ENCODE peak calls at places on chromosomes 1 and 21, in ten cellular contexts. W, O, U, J, S, Q, L, G, D and Y are unnamed samples.

GRCh38 chr1:239428311-239428710 is 41.9 kb downstream of the CHRM3 start:
- DNase-seq in W (no peak), O (no peak), U (no peak), J (no peak), S (no peak), Q (no peak), L (no peak), G (no peak), D (no peak), Y (no peak)

GRCh38 chr1:54996359-54996868 is 2.3 kb upstream of the BSND start:
- DNase-seq in W (no peak), O (peak), U (peak), J (peak), S (peak), Q (peak), L (peak), G (peak), D (peak), Y (peak)

GRCh38 chr1:78171736-78172590 is 126.2 kb downstream of the GIPC2 start:
- DNase-seq in W (no peak), O (no peak), U (no peak), J (peak), S (no peak), Q (no peak), L (no peak), G (no peak), D (no peak), Y (no peak)

GRCh38 chr1:181743878-181744312 is 260.6 kb downstream of the CACNA1E start:
- DNase-seq in W (no peak), O (no peak), U (no peak), J (no peak), S (no peak), Q (no peak), L (no peak), G (no peak), D (no peak), Y (no peak)

GRCh38 chr1:109769335-109770078 is 5.8 kb upstream of the EPS8L3 start:
- DNase-seq in W (peak), O (no peak), U (no peak), J (peak), S (no peak), Q (no peak), L (no peak), G (peak), D (peak), Y (no peak)

GRCh38 chr1:56864430-56864829 is 9.8 kb downstream of the C8A start:
- DNase-seq in W (no peak), O (no peak), U (no peak), J (peak), S (no peak), Q (no peak), L (no peak), G (no peak), D (no peak), Y (no peak)

GRCh38 chr1:12208271-12208670 is 21.6 kb upstream of the VPS13D start:
- DNase-seq in W (no peak), O (no peak), U (no peak), J (no peak), S (no peak), Q (no peak), L (no peak), G (no peak), D (no peak), Y (no peak)

GRCh38 chr1:23977854-23978191 is 2.3 kb downstream of the SRSF10 start:
- DNase-seq in W (no peak), O (no peak), U (no peak), J (peak), S (no peak), Q (no peak), L (no peak), G (no peak), D (no peak), Y (no peak)

GRCh38 chr1:20063861-20064292 is 6.1 kb upstream of the PLA2G5 start:
- DNase-seq in W (peak), O (no peak), U (no peak), J (peak), S (no peak), Q (no peak), L (no peak), G (no peak), D (no peak), Y (peak)

GRCh38 chr1:180310095-180310494 is 80.0 kb downstream of the LHX4 start:
- DNase-seq in W (no peak), O (no peak), U (no peak), J (peak), S (no peak), Q (no peak), L (no peak), G (no peak), D (no peak), Y (no peak)

GRCh38 chr1:199009447-199009846 is 370.6 kb downstream of the PTPRC start:
- DNase-seq in W (no peak), O (no peak), U (no peak), J (no peak), S (no peak), Q (no peak), L (no peak), G (no peak), D (no peak), Y (no peak)

GRCh38 chr1:38085666-38086305 is 39.2 kb upstream of the POU3F1 start:
- DNase-seq in W (no peak), O (no peak), U (no peak), J (no peak), S (no peak), Q (no peak), L (no peak), G (no peak), D (no peak), Y (no peak)

GRCh38 chr1:38090796-38091195 is 44.2 kb upstream of the POU3F1 start:
- DNase-seq in W (no peak), O (no peak), U (no peak), J (no peak), S (no peak), Q (no peak), L (no peak), G (no peak), D (no peak), Y (no peak)

GRCh38 chr1:38087676-38088075 is 41.1 kb upstream of the POU3F1 start:
- DNase-seq in W (no peak), O (no peak), U (no peak), J (no peak), S (no peak), Q (no peak), L (no peak), G (no peak), D (no peak), Y (no peak)

GRCh38 chr1:38089712-38090360 is 43.2 kb upstream of the POU3F1 start:
- DNase-seq in W (no peak), O (no peak), U (no peak), J (no peak), S (no peak), Q (no peak), L (no peak), G (no peak), D (no peak), Y (no peak)

DNA sequence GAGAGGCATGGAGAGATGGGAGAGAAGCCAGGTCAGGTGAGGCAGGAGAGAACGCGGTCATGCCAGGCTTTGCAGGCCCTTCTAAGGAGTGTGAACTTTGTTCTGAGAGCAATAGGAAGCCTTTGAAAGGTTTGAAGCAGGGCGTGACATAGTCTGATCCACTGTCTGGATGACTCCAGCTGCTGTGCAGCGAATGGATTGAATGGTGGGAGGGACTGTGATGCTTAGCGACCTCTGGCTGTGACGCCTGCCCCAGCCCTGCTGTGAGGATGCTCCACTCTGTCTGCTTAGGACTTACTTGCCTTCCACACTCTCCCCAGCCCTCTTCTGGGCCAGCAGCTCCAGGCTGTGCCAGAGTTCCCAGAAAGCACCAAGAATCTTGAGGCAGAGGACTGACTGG is 41.8 kb upstream of the POU3F1 start:
- DNase-seq in W (no peak), O (peak), U (no peak), J (no peak), S (no peak), Q (peak), L (no peak), G (no peak), D (no peak), Y (no peak)
- TF ChIP-seq CTCF in W (no peak), O (peak), U (no peak), J (no peak), S (no peak), Q (no peak), L (no peak), G (no peak), D (no peak), Y (no peak)

DNA sequence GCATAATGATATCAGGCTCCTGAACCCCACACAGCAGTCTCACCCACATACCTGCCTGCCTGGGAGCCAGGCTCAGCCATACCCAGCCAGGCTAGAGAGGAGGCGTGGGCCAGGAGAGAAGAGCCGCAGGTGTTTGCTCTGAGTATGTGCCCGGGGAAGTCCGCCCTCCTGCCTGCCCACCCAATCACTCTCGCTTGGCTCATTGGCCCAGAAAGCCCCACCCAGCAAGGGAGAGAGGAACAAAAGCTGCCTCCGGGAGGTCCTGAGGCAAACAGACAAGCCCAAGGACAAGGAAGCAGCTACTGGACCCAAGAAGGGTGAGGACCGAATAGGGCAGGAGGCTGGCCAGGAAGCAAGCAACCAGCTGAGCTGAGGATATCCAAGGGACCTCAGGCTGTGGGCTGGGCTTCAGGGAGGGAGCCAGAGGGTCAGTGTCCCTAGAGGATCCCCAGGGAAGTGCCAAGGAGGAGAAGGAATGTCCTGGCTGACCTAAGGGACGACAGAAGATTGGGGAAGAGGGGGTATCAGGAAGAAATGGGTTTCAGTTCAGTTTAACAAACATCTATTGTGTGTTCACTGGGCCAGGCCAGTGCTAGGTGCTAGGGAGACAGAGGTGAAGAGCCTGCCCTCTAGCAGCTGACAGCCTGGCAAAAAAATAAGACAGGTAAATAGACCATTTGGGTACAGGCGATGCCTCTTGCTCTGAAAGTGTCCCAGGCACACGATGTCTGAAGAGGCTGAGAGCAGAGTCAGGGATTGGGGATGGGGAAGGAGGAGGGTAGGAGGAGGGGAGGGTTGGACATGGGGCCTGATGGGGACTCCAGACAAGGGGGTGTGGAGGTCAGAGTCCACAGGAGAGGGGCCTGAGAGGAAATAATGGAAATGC is at the start of gene GJB4:
- DNase-seq in W (no peak), O (no peak), U (no peak), J (no peak), S (no peak), Q (peak), L (no peak), G (no peak), D (no peak), Y (no peak)
- H3K4me3 ChIP-seq in W (no peak), O (no peak), U (no peak), J (no peak), S (no peak), Q (no peak), L (no peak), G (no peak), D (no peak), Y (no peak)

GRCh38 chr21:42001781-42002180 is 8.4 kb downstream of the ZBTB21 start:
- DNase-seq in W (no peak), O (no peak), U (no peak), J (no peak), S (no peak), Q (no peak), L (no peak), G (no peak), D (no peak), Y (no peak)

GRCh38 chr21:41993744-41994143 is 16.4 kb downstream of the ZBTB21 start:
- DNase-seq in W (peak), O (no peak), U (no peak), J (peak), S (no peak), Q (no peak), L (no peak), G (no peak), D (no peak), Y (peak)

GRCh38 chr21:41995577-41995976 is 14.6 kb downstream of the ZBTB21 start:
- DNase-seq in W (no peak), O (no peak), U (no peak), J (no peak), S (no peak), Q (no peak), L (no peak), G (no peak), D (no peak), Y (no peak)

GRCh38 chr21:42000908-42001307 is 9.3 kb downstream of the ZBTB21 start:
- DNase-seq in W (no peak), O (no peak), U (no peak), J (no peak), S (no peak), Q (no peak), L (no peak), G (no peak), D (no peak), Y (no peak)

DNA sequence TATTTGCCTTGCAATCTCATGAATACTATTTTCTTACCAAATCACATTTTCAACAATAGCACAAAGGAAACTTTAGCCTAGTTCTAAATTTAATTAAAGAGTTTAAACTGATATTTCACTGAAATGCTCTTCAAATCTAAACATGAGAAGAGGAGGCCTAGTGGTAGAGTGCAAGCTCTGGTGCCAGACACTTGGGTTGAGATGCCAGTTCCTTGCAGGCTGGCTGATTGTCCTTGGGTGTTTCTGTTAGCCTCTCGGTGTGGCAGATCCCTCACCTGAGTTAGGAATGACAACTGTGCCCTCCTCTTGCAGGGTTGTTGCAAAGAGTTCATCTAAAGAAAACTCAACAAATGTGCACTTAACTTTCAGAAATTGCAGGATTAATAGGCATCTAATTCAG is 12.5 kb downstream of the ZBTB21 start:
- DNase-seq in W (no peak), O (no peak), U (no peak), J (no peak), S (no peak), Q (no peak), L (no peak), G (no peak), D (no peak), Y (no peak)
- TF ChIP-seq CTCF in W (no peak), O (no peak), U (no peak), J (no peak), S (no peak), Q (no peak), L (no peak), G (no peak), D (no peak), Y (no peak)

DNA sequence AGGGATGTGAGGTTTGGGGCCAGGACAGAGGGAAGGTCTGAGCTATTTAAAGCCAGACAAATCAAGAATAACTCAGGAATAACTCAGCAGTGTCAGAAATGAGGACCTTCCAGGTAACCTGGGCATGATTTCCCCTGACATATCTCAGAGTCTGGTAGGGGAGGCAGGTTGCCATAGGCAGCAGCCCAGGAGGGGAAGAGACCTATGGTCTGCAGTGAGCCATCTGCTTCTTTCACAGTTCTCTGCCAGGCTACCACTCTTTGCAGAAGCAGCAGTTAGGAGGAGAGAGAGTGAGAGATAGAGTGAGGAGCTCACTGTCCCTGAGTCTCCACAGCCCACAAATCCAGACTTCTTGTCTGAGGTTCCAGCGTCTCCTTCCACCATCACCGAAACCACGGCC is 6.3 kb upstream of the VSIG8 start:
- DNase-seq in W (no peak), O (no peak), U (no peak), J (no peak), S (no peak), Q (no peak), L (no peak), G (no peak), D (no peak), Y (no peak)
- H3K4me3 ChIP-seq in W (no peak), O (no peak), U (no peak), J (no peak), S (no peak), Q (no peak), L (no peak), G (no peak), D (no peak), Y (no peak)

DNA sequence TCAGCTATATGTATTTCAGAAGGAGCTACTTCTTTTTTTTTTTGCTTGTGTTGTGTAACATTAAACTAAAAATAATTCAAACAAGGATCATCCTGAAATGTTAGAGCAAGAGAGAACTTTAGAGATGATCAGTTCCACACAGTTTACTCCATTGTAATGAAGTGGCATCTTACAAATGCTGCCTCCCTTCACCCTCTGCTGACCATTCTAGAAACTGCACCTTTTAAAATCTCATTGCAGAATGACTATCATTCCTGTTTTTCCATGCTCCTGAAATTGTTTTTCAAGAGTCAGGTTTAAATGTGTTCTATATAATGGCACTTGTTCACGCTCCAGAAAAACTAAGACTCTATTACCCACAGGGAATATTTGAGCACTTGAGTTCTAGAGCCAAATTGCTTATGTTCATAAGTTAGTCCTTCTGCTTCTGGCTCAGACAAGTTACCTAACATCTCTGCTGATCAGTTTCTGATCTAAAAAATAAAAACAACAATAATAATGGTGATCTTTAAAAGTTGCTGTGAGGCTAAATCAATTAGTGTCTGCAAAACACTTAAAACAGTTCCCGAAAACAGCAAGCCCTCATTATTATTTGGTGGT is 21.5 kb upstream of the SLC44A5 start:
- DNase-seq in W (no peak), O (peak), U (no peak), J (peak), S (no peak), Q (peak), L (no peak), G (no peak), D (no peak), Y (peak)
- TF ChIP-seq CTCF in W (peak), O (peak), U (peak), J (peak), S (peak), Q (peak), L (peak), G (peak), D (no peak), Y (peak)

GRCh38 chr1:151402764-151403163 is 3.4 kb downstream of the PSMB4 start:
- DNase-seq in W (no peak), O (no peak), U (no peak), J (no peak), S (no peak), Q (no peak), L (no peak), G (no peak), D (no peak), Y (no peak)

GRCh38 chr1:151401860-151402259 is 2.5 kb downstream of the PSMB4 start:
- DNase-seq in W (no peak), O (no peak), U (no peak), J (no peak), S (no peak), Q (no peak), L (no peak), G (no peak), D (no peak), Y (no peak)

GRCh38 chr1:151399890-151400235 is 490 bp downstream of the PSMB4 start:
- DNase-seq in W (no peak), O (no peak), U (no peak), J (peak), S (no peak), Q (peak), L (no peak), G (no peak), D (no peak), Y (no peak)

GRCh38 chr1:151403612-151404011 is 4.2 kb downstream of the PSMB4 start:
- DNase-seq in W (no peak), O (no peak), U (no peak), J (no peak), S (no peak), Q (no peak), L (no peak), G (no peak), D (no peak), Y (no peak)

DNA sequence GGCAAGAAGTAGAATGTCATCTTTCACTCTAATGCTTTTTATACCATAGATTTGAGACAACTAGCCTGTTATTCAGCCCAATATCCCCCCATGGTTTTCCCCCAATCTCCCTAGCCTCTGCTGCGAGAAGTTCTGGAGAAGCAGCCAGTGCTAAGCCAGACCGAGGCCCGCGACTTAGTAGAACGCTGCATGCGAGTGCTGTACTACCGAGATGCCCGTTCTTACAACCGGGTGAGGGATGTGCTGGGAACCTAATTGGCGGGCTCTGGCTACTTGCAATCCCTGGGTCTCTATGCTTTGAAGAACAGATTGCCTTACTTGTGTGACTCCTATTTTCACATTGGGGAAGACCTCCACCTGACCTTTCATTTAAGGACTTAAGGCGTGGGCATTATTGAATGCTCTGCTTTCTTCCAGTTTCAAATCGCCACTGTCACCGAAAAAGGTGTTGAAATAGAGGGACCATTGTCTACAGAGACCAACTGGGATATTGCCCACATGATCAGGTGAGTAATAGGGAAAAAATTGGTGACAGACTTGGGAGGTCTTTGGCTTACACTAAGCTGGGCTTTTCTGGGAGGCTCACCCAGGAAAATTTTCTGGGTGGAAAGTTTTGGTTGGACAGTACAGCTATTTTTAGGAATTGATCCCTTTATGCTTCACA is 1.9 kb downstream of the PSMB4 start:
- DNase-seq in W (no peak), O (no peak), U (no peak), J (peak), S (no peak), Q (no peak), L (no peak), G (no peak), D (no peak), Y (no peak)
- H3K4me3 ChIP-seq in W (no peak), O (no peak), U (no peak), J (no peak), S (no peak), Q (no peak), L (no peak), G (no peak), D (no peak), Y (peak)

GRCh38 chr21:45454081-45454923 is 49.3 kb downstream of the COL18A1 start:
- DNase-seq in W (no peak), O (no peak), U (no peak), J (no peak), S (no peak), Q (no peak), L (no peak), G (no peak), D (peak), Y (no peak)
- TF ChIP-seq CTCF in W (no peak), O (no peak), U (no peak), J (no peak), S (no peak), Q (no peak), L (no peak), G (no peak), D (no peak), Y (no peak)

GRCh38 chr1:32701951-32702598 is 495 bp downstream of the SYNC start:
- DNase-seq in W (no peak), O (no peak), U (no peak), J (peak), S (no peak), Q (no peak), L (peak), G (peak), D (no peak), Y (no peak)
- H3K4me3 ChIP-seq in W (peak), O (no peak), U (peak), J (peak), S (no peak), Q (peak), L (peak), G (peak), D (peak), Y (peak)